ENCODE peak calls at places on chromosomes 7 and 10, in five cellular contexts. X is anterior cingulate cortex; T is HT-29; Q is ecto neural progenitor cell; J is CD4-positive, alpha-beta T cell. W is an unnamed sample.

GRCh38 chr10:21572578-21572977 is 38.5 kb downstream of the MLLT10 start:
- DNase-seq in X (no peak), T (no peak), Q (no peak), J (no peak), W (no peak)

GRCh38 chr10:44859546-44860285 is 51.4 kb upstream of the TMEM72 start:
- DNase-seq in X (no peak), T (no peak), Q (peak), J (no peak), W (no peak)

GRCh38 chr10:113111260-113111659 is 161.2 kb downstream of the TCF7L2 start:
- DNase-seq in X (no peak), T (no peak), Q (no peak), J (no peak), W (no peak)

GRCh38 chr10:79482721-79483120 is 29.6 kb upstream of the EIF5AL1 start:
- DNase-seq in X (no peak), T (no peak), Q (no peak), J (no peak), W (no peak)

GRCh38 chr7:91894781-91895480 is 14.4 kb upstream of the MTERF1 start:
- DNase-seq in X (no peak), T (no peak), Q (no peak), J (no peak), W (no peak)

GRCh38 chr10:70761031-70761601 is 24.1 kb downstream of the TBATA start:
- DNase-seq in X (no peak), T (peak), Q (peak), J (no peak), W (no peak)

GRCh38 chr10:456486-456885 is 233.0 kb downstream of the DIP2C start:
- DNase-seq in X (no peak), T (no peak), Q (no peak), J (no peak), W (no peak)

GRCh38 chr10:75550191-75550590 is 118.8 kb downstream of the LRMDA start:
- DNase-seq in X (no peak), T (no peak), Q (no peak), J (no peak), W (no peak)

W was measured in LoVo.